ENCODE peak calls at places on chromosome 2, in four cellular contexts. One of them, this sample, is unnamed.
A peak's percentile ranks its signal among the peaks of the same experiment; 100 is the strongest.

GRCh38 chr2:160042054-160042453 is 20.4 kb downstream of the PLA2R1 start:
- DNase-seq in KBM-7: no peak
- DNase-seq in left ventricle myocardium inferior: no peak
- DNase-seq in NT2/D1: no peak
- DNase-seq in this sample: no peak

GRCh38 chr2:10303634-10304378 is 1.1 kb downstream of the HPCAL1 start:
- DNase-seq in KBM-7: peak; percentile 67
- DNase-seq in left ventricle myocardium inferior: peak; percentile 40
- DNase-seq in NT2/D1: no peak
- DNase-seq in this sample: no peak

GRCh38 chr2:200311139-200311538 is 4.6 kb downstream of the SPATS2L start:
- DNase-seq in KBM-7: no peak
- DNase-seq in left ventricle myocardium inferior: no peak
- DNase-seq in NT2/D1: no peak
- DNase-seq in this sample: no peak

GRCh38 chr2:211930331-211930730 is 608.3 kb downstream of the ERBB4 start:
- DNase-seq in KBM-7: no peak
- DNase-seq in left ventricle myocardium inferior: no peak
- DNase-seq in NT2/D1: no peak
- DNase-seq in this sample: no peak

GRCh38 chr2:159249955-159250723 is 36.4 kb downstream of the WDSUB1 start:
- DNase-seq in KBM-7: peak; percentile 88
- DNase-seq in left ventricle myocardium inferior: no peak
- DNase-seq in NT2/D1: no peak
- DNase-seq in this sample: no peak

GRCh38 chr2:14855751-14856150 is 223.2 kb downstream of the LRATD1 start:
- DNase-seq in KBM-7: no peak
- DNase-seq in left ventricle myocardium inferior: no peak
- DNase-seq in NT2/D1: no peak
- DNase-seq in this sample: no peak

GRCh38 chr2:68832161-68832869 is 38.9 kb downstream of the BMP10 start:
- DNase-seq in KBM-7: peak; percentile 78
- DNase-seq in left ventricle myocardium inferior: peak; percentile 31
- DNase-seq in NT2/D1: no peak
- DNase-seq in this sample: no peak

GRCh38 chr2:8656160-8656641 is 25.7 kb upstream of the ID2 start:
- DNase-seq in KBM-7: no peak
- DNase-seq in left ventricle myocardium inferior: no peak
- DNase-seq in NT2/D1: no peak
- DNase-seq in this sample: no peak

GRCh38 chr2:180570864-180571263 is 409.5 kb upstream of the UBE2E3 start:
- DNase-seq in KBM-7: no peak
- DNase-seq in left ventricle myocardium inferior: no peak
- DNase-seq in NT2/D1: no peak
- DNase-seq in this sample: no peak

GRCh38 chr2:231189171-231189530 is 9.3 kb upstream of the ARMC9 start:
- DNase-seq in KBM-7: no peak
- DNase-seq in left ventricle myocardium inferior: no peak
- DNase-seq in NT2/D1: no peak
- DNase-seq in this sample: no peak

GRCh38 chr2:65489269-65489668 is 56.9 kb upstream of the SPRED2 start:
- DNase-seq in KBM-7: no peak
- DNase-seq in left ventricle myocardium inferior: no peak
- DNase-seq in NT2/D1: no peak
- DNase-seq in this sample: no peak

This sample was measured in iPS DF 6.9.